ENCODE peak calls at places on chromosomes 4 and X, in eight cellular contexts. W is CD8-positive, alpha-beta memory T cell; F is activated CD4-positive, alpha-beta T cell treated with anti-CD3 and anti-CD28 coated beads, Interleukin-2, amount 50 U/mL, for 24 hours; H is RPMI7951; B is RWPE1; G is germinal center; D is fibroblast of the conjunctiva; M is NCI-H226. N is an unnamed sample.
A peak's percentile ranks its signal among the peaks of the same experiment; 100 is the strongest.

GRCh38 chr4:110231869-110232268 is 33.5 kb upstream of the ELOVL6 start:
- DNase-seq in W (no peak), F (no peak), H (no peak), B (peak; percentile 54), G (no peak), D (no peak), M (no peak), N (no peak)

GRCh38 chrX:110734894-110735541 is 60.6 kb downstream of the CHRDL1 start:
- DNase-seq in W (no peak), F (no peak), H (peak; percentile 87), B (peak; percentile 27), G (no peak), D (peak; percentile 72), M (peak; percentile 74), N (no peak)

GRCh38 chrX:13764765-13765164 is 30.2 kb downstream of the OFD1 start:
- DNase-seq in W (no peak), F (no peak), H (no peak), B (no peak), G (no peak), D (peak; percentile 10), M (no peak), N (no peak)

GRCh38 chr4:7414736-7415510 is 19.8 kb downstream of the PSAPL1 start:
- DNase-seq in W (no peak), F (no peak), H (no peak), B (no peak), G (no peak), D (no peak), M (no peak), N (no peak)

GRCh38 chrX:27890611-27891010 is 82.8 kb downstream of the MAGEB10 start:
- DNase-seq in W (no peak), F (no peak), H (peak; percentile 61), B (peak; percentile 22), G (no peak), D (peak; percentile 3), M (peak; percentile 62), N (peak; percentile 68)

GRCh38 chrX:38987135-38987780 is 186.0 kb downstream of the MID1IP1 start:
- DNase-seq in W (no peak), F (no peak), H (peak; percentile 90), B (no peak), G (no peak), D (no peak), M (no peak), N (no peak)

GRCh38 chrX:133454525-133455323 is 39.4 kb upstream of the GPC4 start:
- DNase-seq in W (no peak), F (no peak), H (no peak), B (no peak), G (no peak), D (no peak), M (no peak), N (no peak)

GRCh38 chr4:77092832-77093800 is 17.3 kb upstream of the CCNI start:
- DNase-seq in W (no peak), F (no peak), H (peak; percentile 79), B (peak; percentile 74), G (no peak), D (no peak), M (peak; percentile 72), N (no peak)

GRCh38 chrX:5976332-5976731 is 252.3 kb downstream of the NLGN4X start:
- DNase-seq in W (no peak), F (no peak), H (no peak), B (no peak), G (no peak), D (no peak), M (no peak), N (no peak)

GRCh38 chr4:158722917-158723793 is at the start of gene PPID:
- DNase-seq in W (peak; percentile 77), F (peak; percentile 73), H (peak; percentile 81), B (peak; percentile 80), G (peak; percentile 84), D (peak; percentile 59), M (peak; percentile 66), N (peak; percentile 83)

GRCh38 chr4:52102587-52102986 is 51.5 kb downstream of the SPATA18 start:
- DNase-seq in W (no peak), F (no peak), H (peak; percentile 14), B (peak; percentile 30), G (no peak), D (no peak), M (no peak), N (no peak)

GRCh38 chrX:2848806-2849420 is 20.2 kb downstream of the GYG2 start:
- DNase-seq in W (no peak), F (no peak), H (peak; percentile 69), B (peak; percentile 1), G (no peak), D (peak; percentile 4), M (peak; percentile 53), N (peak; percentile 73)

GRCh38 chr4:13537011-13537831 is 7.1 kb downstream of the NKX3-2 start:
- DNase-seq in W (no peak), F (no peak), H (no peak), B (no peak), G (no peak), D (no peak), M (no peak), N (no peak)

GRCh38 chr4:61572160-61572559 is 372.0 kb downstream of the ADGRL3 start:
- DNase-seq in W (no peak), F (no peak), H (peak; percentile 0), B (peak; percentile 0), G (no peak), D (no peak), M (peak; percentile 56), N (peak; percentile 10)

GRCh38 chrX:153474718-153475117 is 4.3 kb upstream of the HAUS7 start:
- DNase-seq in W (peak; percentile 41), F (no peak), H (no peak), B (peak; percentile 34), G (peak; percentile 10), D (no peak), M (no peak), N (no peak)

GRCh38 chrX:40169193-40170086 is 71.7 kb upstream of the BCOR start:
- DNase-seq in W (peak; percentile 61), F (no peak), H (peak; percentile 84), B (no peak), G (peak; percentile 74), D (peak; percentile 42), M (no peak), N (no peak)

GRCh38 chr4:129453524-129453923 is 357.6 kb downstream of the C4orf33 start:
- DNase-seq in W (no peak), F (no peak), H (no peak), B (no peak), G (no peak), D (no peak), M (no peak), N (no peak)

GRCh38 chr4:162157241-162157640 is 6.6 kb downstream of the FSTL5 start:
- DNase-seq in W (no peak), F (no peak), H (no peak), B (no peak), G (no peak), D (no peak), M (no peak), N (no peak)

GRCh38 chr4:145531193-145531592 is 49.5 kb downstream of the SMAD1 start:
- DNase-seq in W (no peak), F (no peak), H (peak; percentile 28), B (no peak), G (no peak), D (no peak), M (no peak), N (no peak)

GRCh38 chr4:98711526-98711925 is 53.1 kb upstream of the TSPAN5 start:
- DNase-seq in W (no peak), F (no peak), H (no peak), B (no peak), G (no peak), D (no peak), M (peak; percentile 41), N (no peak)

GRCh38 chrX:153946910-153947769 is 2.7 kb upstream of the RENBP start:
- DNase-seq in W (peak; percentile 69), F (no peak), H (peak; percentile 60), B (peak; percentile 52), G (peak; percentile 75), D (peak; percentile 65), M (peak; percentile 61), N (peak; percentile 67)

GRCh38 chr4:24489870-24490269 is 94.5 kb downstream of the DHX15 start:
- DNase-seq in W (no peak), F (no peak), H (no peak), B (no peak), G (no peak), D (no peak), M (no peak), N (no peak)

GRCh38 chr4:26748805-26749204 is 111.8 kb upstream of the STIM2 start:
- DNase-seq in W (no peak), F (no peak), H (no peak), B (no peak), G (peak; percentile 2), D (no peak), M (no peak), N (no peak)

GRCh38 chrX:10533686-10534365 is 86.6 kb downstream of the MID1 start:
- DNase-seq in W (no peak), F (no peak), H (no peak), B (no peak), G (no peak), D (no peak), M (no peak), N (no peak)

GRCh38 chr4:47061435-47061834 is 30.1 kb downstream of the GABRB1 start:
- DNase-seq in W (no peak), F (no peak), H (no peak), B (no peak), G (no peak), D (no peak), M (no peak), N (no peak)

GRCh38 chrX:18997916-18998315 is 14.0 kb upstream of the PHKA2 start:
- DNase-seq in W (no peak), F (no peak), H (no peak), B (no peak), G (no peak), D (no peak), M (no peak), N (no peak)

GRCh38 chr4:113849771-113850170 is 88.2 kb upstream of the CAMK2D start:
- DNase-seq in W (no peak), F (no peak), H (peak; percentile 46), B (no peak), G (no peak), D (peak; percentile 24), M (no peak), N (no peak)